ENCODE peak calls at places on chromosome 3, in ten cellular contexts. V is stomach, H is upper lobe of right lung, O is transverse colon, X is Caco-2, F is pancreas, T is MM.1S, S is neural progenitor cell, D is left lung, C is esophagus squamous epithelium. R is an unnamed sample. For H3K27me3 and H3K4me1, the result is how much of the 10 kb centered on the place peaks cover.

GRCh38 chr3:134796313-134797079 is 1.4 kb downstream of the EPHB1 start:
- DNase-seq in S (peak), C (no peak), T (no peak), V (no peak), O (no peak), X (no peak), D (no peak), F (peak), H (no peak), R (peak)

GRCh38 chr3:186826316-186826977 is 16.1 kb upstream of the ADIPOQ start:
- DNase-seq in S (peak), O (no peak), C (no peak), H (no peak), X (peak), V (no peak), F (peak), T (no peak), D (no peak), R (no peak)

GRCh38 chr3:146589899-146590508 is 15.1 kb downstream of the PLSCR5 start:
- DNase-seq in T (peak), O (peak), H (no peak), F (no peak), D (no peak), S (peak), C (no peak), X (peak), V (no peak), R (peak)

GRCh38 chr3:195238626-195239118 is 32.3 kb downstream of the XXYLT1 start:
- DNase-seq in F (no peak), D (no peak), C (no peak), V (no peak), S (no peak), T (no peak), X (no peak), O (peak), H (peak), R (no peak)

GRCh38 chr3:159609620-159610019 is 379.0 kb upstream of the IL12A start:
- DNase-seq in S (no peak), H (no peak), V (no peak), C (no peak), O (no peak), F (no peak), X (no peak), T (no peak), D (no peak), R (no peak)

GRCh38 chr3:10621749-10622148 is 116.4 kb upstream of the ATP2B2 start:
- DNase-seq in H (peak), D (no peak), F (no peak), O (no peak), S (no peak), C (no peak), X (no peak), V (no peak), T (no peak), R (no peak)

GRCh38 chr3:122694966-122695365 is 14.3 kb downstream of the PARP14 start:
- DNase-seq in O (no peak), X (no peak), T (no peak), F (no peak), S (no peak), D (no peak), C (no peak), V (no peak), H (no peak), R (no peak)

GRCh38 chr3:64520334-64520733 is 167.5 kb downstream of the ADAMTS9 start:
- DNase-seq in X (no peak), T (no peak), S (no peak), O (no peak), D (no peak), H (no peak), C (no peak), F (no peak), V (no peak), R (no peak)

GRCh38 chr3:186070550-186070949 is 38.3 kb downstream of the ETV5 start:
- DNase-seq in C (no peak), F (no peak), X (peak), D (no peak), S (no peak), T (no peak), V (no peak), O (no peak), H (no peak), R (no peak)

GRCh38 chr3:53518495-53518981 is 24.1 kb downstream of the CACNA1D start:
- DNase-seq in F (no peak), D (no peak), T (no peak), S (no peak), O (no peak), H (no peak), X (no peak), V (no peak), C (no peak), R (no peak)

GRCh38 chr3:10901293-10902010 is 85.4 kb downstream of the SLC6A11 start:
- DNase-seq in C (no peak), D (no peak), H (no peak), V (no peak), O (no peak), T (no peak), F (no peak), S (no peak), X (no peak), R (no peak)

GRCh38 chr3:183151716-183152385 is 10.7 kb downstream of the LAMP3 start:
- DNase-seq in V (no peak), T (no peak), S (no peak), D (no peak), C (no peak), O (no peak), X (no peak), H (peak), F (no peak), R (no peak)
- H3K27me3 ChIP-seq in V (under half), T (under half), S (under half), D (under half), C (under half), O (under half), X (under half), H (under half), F (under half), R (under half)

GRCh38 chr3:188690076-188690475 is 481.7 kb upstream of the TPRG1 start:
- DNase-seq in H (no peak), X (no peak), V (no peak), T (no peak), D (no peak), C (no peak), O (no peak), F (no peak), S (no peak), R (no peak)

GRCh38 chr3:188685789-188686188 is 486.0 kb upstream of the TPRG1 start:
- DNase-seq in C (no peak), X (no peak), T (no peak), F (no peak), H (no peak), V (no peak), D (no peak), S (no peak), O (no peak), R (no peak)

GRCh38 chr3:188686319-188686718 is 485.5 kb upstream of the TPRG1 start:
- DNase-seq in X (no peak), H (no peak), T (no peak), O (no peak), C (no peak), D (no peak), F (no peak), V (no peak), S (no peak), R (no peak)

GRCh38 chr3:188689101-188689574 is 482.6 kb upstream of the TPRG1 start:
- DNase-seq in T (no peak), V (no peak), C (no peak), S (no peak), X (no peak), D (no peak), H (no peak), F (no peak), O (no peak), R (no peak)

GRCh38 chr3:188687389-188687788 is 484.4 kb upstream of the TPRG1 start:
- DNase-seq in F (no peak), S (peak), X (no peak), D (no peak), C (no peak), V (no peak), O (no peak), T (no peak), H (no peak), R (no peak)
- TF ChIP-seq CTCF in F (no peak), S (peak), X (no peak), D (no peak), C (no peak), V (no peak), O (no peak), T (no peak), H (peak), R (peak)

GRCh38 chr3:151432624-151433372 is 28.1 kb downstream of the IGSF10 start:
- DNase-seq in H (no peak), O (no peak), F (no peak), V (no peak), C (no peak), T (no peak), D (no peak), X (no peak), S (no peak), R (no peak)
- H3K4me1 ChIP-seq in H (under half), O (under half), F (under half), V (under half), C (under half), T (under half), D (under half), X (under half), S (under half), R (under half)

GRCh38 chr3:58388550-58389061 is 45.0 kb downstream of the PDHB start:
- DNase-seq in C (no peak), D (no peak), S (peak), V (no peak), H (no peak), O (no peak), F (no peak), T (no peak), X (no peak), R (no peak)
- H3K27me3 ChIP-seq in C (under half), D (under half), S (under half), V (under half), H (under half), O (under half), F (under half), T (under half), X (under half), R (under half)

GRCh38 chr3:179832333-179832854 is 179.6 kb downstream of the USP13 start:
- DNase-seq in D (no peak), O (no peak), H (no peak), F (no peak), C (no peak), V (no peak), X (no peak), S (no peak), T (no peak), R (no peak)

GRCh38 chr3:179840985-179841384 is 188.1 kb downstream of the USP13 start:
- DNase-seq in C (no peak), H (no peak), S (no peak), D (no peak), X (no peak), F (no peak), T (no peak), O (no peak), V (no peak), R (no peak)

GRCh38 chr3:179833294-179833693 is 180.5 kb downstream of the USP13 start:
- DNase-seq in D (no peak), S (no peak), O (no peak), V (no peak), F (no peak), T (no peak), H (no peak), C (no peak), X (no peak), R (no peak)

GRCh38 chr3:179842061-179842460 is 189.2 kb downstream of the USP13 start:
- DNase-seq in H (no peak), D (no peak), X (no peak), T (no peak), C (no peak), V (no peak), S (no peak), F (no peak), O (no peak), R (no peak)

GRCh38 chr3:179837374-179837773 is 184.5 kb downstream of the USP13 start:
- DNase-seq in X (peak), V (no peak), O (no peak), D (no peak), T (no peak), H (no peak), S (no peak), C (no peak), F (no peak), R (no peak)
- TF ChIP-seq CTCF in X (peak), V (no peak), O (no peak), D (no peak), T (no peak), H (no peak), S (peak), C (no peak), F (no peak), R (peak)

DNA sequence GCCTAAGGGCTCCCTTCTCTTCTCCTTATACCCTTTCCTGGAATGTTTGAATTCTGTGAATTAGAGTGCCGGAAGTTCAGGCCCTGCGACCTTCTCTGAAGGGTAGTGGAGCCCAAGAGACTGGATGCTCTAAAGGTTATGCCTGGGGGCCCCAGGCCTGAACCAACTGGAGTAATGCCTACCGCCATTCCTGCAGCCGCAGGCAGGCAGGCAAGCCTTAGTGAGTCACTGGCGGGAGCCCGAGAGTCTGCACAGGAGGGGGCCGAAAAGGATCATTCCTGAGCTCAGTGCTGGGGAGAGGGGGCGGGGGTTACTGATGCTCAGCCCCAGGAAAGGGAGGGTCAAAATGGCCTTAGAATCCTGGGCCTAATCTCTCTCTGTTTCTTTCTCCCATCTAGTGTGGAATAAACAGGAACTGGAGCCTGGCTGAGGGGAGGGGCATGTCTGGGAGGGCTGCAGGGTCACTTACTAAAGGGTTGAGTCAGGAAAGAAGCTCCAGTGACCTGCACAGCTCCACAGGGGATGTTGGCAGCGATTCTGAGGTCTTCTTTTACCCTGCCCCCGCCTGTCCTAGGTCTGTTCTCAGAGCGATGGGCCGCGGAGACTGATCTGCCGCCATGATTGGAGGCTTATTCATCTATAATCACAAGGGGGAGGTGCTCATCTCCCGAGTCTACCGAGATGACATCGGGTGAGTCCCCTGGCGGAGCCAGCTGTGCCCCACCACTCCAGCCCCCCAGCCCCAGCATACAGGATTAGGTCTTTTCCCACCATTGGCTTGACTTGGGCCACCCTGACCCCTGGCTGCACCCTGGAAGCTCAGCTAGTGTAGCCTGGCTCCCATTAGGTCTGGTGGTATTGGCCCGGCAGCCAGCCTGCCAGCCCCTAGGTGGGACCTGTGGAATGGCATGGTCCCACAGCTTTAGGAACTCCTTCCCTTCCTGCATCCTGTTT is 2.0 kb downstream of the AP2M1 start:
- DNase-seq in X (no peak), T (no peak), D (no peak), S (peak), F (peak), V (peak), H (peak), C (no peak), O (peak), R (peak)
- H3K4me1 ChIP-seq in X (under half), T (under half), D (under half), S (under half), F (under half), V (half or more), H (under half), C (half or more), O (under half), R (under half)

DNA sequence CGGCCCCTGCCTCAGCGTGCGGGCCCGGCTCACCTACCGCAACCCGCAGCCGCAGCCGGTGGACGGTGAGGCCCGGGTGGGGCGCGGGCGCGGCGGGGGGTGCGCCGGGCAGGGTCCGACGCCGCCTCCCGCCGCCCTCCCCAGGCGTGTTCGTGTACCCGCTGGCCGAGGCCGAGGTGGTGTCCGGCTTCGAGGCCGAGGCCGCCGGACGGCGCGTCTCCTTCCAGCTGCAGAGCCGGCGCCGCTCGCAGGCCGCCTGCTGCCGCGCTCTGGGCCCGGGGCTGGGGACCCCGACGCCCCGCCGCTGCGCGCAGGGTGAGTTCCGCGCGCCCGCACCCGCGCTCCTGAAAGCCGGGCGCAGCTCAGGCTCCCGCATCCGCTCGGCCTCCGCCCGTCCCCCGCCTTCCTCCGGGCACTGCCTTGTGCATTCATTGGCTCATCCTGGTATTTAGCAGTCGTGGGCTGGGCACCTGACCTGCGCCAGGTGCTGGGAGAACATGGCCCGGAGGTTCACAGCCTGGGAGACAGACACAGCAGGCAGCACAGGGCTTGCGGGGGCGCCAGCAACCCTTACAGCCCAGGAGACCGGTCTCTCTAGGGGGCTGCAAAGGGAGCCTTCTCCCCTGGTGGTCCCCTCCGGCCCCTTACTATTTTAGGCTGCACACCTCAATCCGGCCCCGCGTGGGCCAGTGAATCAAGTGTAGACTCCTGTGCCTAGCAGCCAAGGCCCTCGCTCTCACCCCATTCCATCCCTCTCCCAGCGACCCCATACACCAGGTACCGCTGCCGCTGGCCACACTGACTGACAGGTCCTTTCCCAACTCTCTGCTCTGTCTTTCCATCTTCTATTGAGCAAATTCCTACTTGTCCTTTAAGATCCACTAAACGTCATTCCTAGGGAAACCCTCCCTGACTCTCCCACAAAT is 1.5 kb downstream of the VWA5B2 start:
- DNase-seq in H (no peak), O (peak), C (no peak), V (peak), D (peak), T (no peak), X (no peak), S (peak), F (peak), R (no peak)
- H3K27me3 ChIP-seq in H (under half), O (half or more), C (under half), V (half or more), D (under half), T (half or more), X (under half), S (half or more), F (under half), R (under half)